ENCODE peak calls at places on chromosome 5, in ten cellular contexts. W is cardiac muscle cell, F is psoas muscle, G is lung, L is transverse colon, H is thoracic aorta, Q is endodermal cell, U is adipocyte, D is aorta, A is ascending aorta. V is an unnamed sample.

GRCh38 chr5:90878549-90879196 is 320.1 kb downstream of the ADGRV1 start:
- DNase-seq in W (peak; percentile 66), D (no peak), H (no peak), Q (no peak), L (no peak), G (peak; percentile 55), F (no peak), A (no peak), U (peak; percentile 14), V (peak; percentile 65)

GRCh38 chr5:40486437-40487270 is 193.1 kb upstream of the PTGER4 start:
- DNase-seq in G (no peak), W (no peak), Q (no peak), U (no peak), A (no peak), L (no peak), F (no peak), H (no peak), D (peak; percentile 66), V (peak; percentile 81)

GRCh38 chr5:123091258-123091987 is 2.4 kb downstream of the PRDM6 start:
- DNase-seq in U (no peak), A (no peak), H (no peak), Q (no peak), F (no peak), D (no peak), G (no peak), W (no peak), L (no peak), V (peak; percentile 10)

GRCh38 chr5:169545762-169546161 is 37.8 kb upstream of the SPDL1 start:
- DNase-seq in H (no peak), G (no peak), A (no peak), L (no peak), F (no peak), U (no peak), W (no peak), D (no peak), Q (no peak), V (peak; percentile 76)

GRCh38 chr5:4698596-4698995 is 441.5 kb upstream of the ADAMTS16 start:
- DNase-seq in G (no peak), A (no peak), D (no peak), Q (no peak), U (no peak), F (no peak), H (no peak), W (no peak), L (no peak), V (no peak)

GRCh38 chr5:86864022-86864421 is 246.3 kb downstream of the COX7C start:
- DNase-seq in H (no peak), U (peak; percentile 1), F (no peak), Q (no peak), L (no peak), W (no peak), G (no peak), D (no peak), A (no peak), V (no peak)

GRCh38 chr5:168382421-168382820 is 91.0 kb downstream of the WWC1 start:
- DNase-seq in U (no peak), A (no peak), W (no peak), G (no peak), Q (no peak), D (no peak), H (no peak), F (no peak), L (no peak), V (no peak)

GRCh38 chr5:8700222-8700621 is 831.3 kb downstream of the MTRR start:
- DNase-seq in U (no peak), G (no peak), D (no peak), F (no peak), Q (no peak), H (no peak), W (no peak), A (no peak), L (peak; percentile 18), V (no peak)

GRCh38 chr5:139795074-139796001 is at the start of gene PSD2:
- DNase-seq in F (peak; percentile 60), U (peak; percentile 59), G (no peak), L (no peak), H (no peak), D (peak; percentile 56), Q (peak; percentile 81), W (peak; percentile 15), A (no peak), V (no peak)

GRCh38 chr5:30398427-30398826 is 795.1 kb upstream of the CDH6 start:
- DNase-seq in F (no peak), W (no peak), Q (no peak), L (no peak), A (no peak), U (no peak), G (no peak), H (no peak), D (no peak), V (no peak)

DNA sequence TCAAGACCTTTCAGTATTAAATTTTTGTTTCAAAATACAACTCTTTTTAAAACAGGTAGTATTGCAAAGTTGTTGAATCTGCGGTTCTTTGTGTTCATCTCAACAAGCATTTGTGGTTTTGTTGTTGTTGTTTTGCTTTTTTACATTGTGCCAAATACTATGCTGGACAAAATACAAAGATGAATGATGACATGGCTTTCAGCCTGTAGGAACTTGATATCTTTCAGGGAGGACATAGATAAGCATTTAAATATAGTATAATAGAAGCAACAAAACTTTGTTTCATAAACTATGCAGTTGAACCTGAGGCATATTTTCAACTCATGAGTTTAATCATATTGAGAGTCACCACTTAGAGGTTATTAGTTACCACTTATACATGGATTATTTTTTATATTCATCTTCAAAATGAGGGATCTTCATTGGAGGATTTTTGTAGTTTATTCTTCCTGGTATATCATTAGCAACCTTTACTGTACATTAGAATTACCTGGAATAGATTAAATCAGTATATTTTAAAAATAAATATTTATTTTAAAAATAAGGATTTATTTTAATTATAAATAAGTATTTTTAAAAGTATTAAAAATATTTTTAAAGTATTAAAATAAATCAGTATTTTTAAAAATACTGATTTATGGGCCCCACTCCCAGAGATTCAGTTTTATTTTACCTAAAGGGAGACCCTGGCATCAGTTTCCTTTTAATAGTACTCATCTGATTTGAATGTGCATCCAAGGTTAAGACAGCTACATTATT is 42.9 kb downstream of the KIF2A start:
- DNase-seq in W (no peak), A (no peak), Q (no peak), D (no peak), G (no peak), U (no peak), L (no peak), F (no peak), H (no peak), V (no peak)
- H3K36me3 ChIP-seq in W (peaks cover 18% of the 10 kb centered on the region), A (peaks cover 9% of the 10 kb centered on the region), Q (peaks cover 61% of the 10 kb centered on the region), D (no peaks in the 10 kb centered on the region), G (peaks cover 2% of the 10 kb centered on the region), U (peaks cover 46% of the 10 kb centered on the region), L (peaks cover 14% of the 10 kb centered on the region), F (peaks cover 50% of the 10 kb centered on the region), H (peaks cover 21% of the 10 kb centered on the region), V (peaks cover 1% of the 10 kb centered on the region)

GRCh38 chr5:150007050-150007449 is 6.5 kb downstream of the HMGXB3 start:
- DNase-seq in W (no peak), A (no peak), L (no peak), D (no peak), Q (no peak), U (no peak), H (no peak), F (no peak), G (no peak), V (no peak)

GRCh38 chr5:150001660-150002493 is 1.3 kb downstream of the HMGXB3 start:
- DNase-seq in D (peak; percentile 57), Q (peak; percentile 80), G (peak; percentile 48), L (peak; percentile 59), F (no peak), U (peak; percentile 88), A (no peak), H (no peak), W (peak; percentile 83), V (peak; percentile 84)

GRCh38 chr5:150009671-150010387 is 9.3 kb downstream of the HMGXB3 start:
- DNase-seq in D (no peak), U (no peak), Q (no peak), L (no peak), H (no peak), F (no peak), A (no peak), G (no peak), W (peak; percentile 58), V (no peak)

GRCh38 chr5:150000990-150001659 is 586 bp downstream of the HMGXB3 start:
- DNase-seq in Q (peak; percentile 75), L (peak; percentile 57), D (peak; percentile 75), H (no peak), G (peak; percentile 43), U (peak; percentile 82), A (no peak), F (peak; percentile 72), W (peak; percentile 55), V (peak; percentile 34)

DNA sequence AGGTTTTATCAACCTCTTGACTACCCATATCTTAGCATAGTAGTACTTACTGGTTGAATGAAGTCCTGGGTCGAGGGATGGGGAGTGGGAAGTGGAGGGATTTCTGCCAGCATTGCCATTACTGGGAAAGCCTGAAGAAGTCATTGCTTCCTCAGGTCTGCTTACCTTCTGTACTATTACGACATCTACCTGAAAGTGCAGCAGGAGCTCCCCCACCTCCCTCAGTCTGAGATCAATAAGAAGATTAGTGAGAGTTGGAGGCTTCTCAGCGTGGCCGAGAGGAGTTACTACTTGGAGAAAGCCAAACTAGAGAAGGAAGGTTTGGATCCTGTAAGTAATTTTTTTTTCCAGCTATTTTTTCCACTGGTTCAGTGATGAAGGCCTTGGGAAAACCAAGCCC is 5.8 kb downstream of the HMGXB3 start:
- DNase-seq in G (no peak), L (no peak), W (no peak), U (no peak), D (no peak), H (no peak), Q (no peak), A (no peak), F (no peak), V (no peak)
- H3K36me3 ChIP-seq in G (peaks cover 29% of the 10 kb centered on the region), L (peaks cover 24% of the 10 kb centered on the region), W (peaks cover 30% of the 10 kb centered on the region), U (peaks cover 64% of the 10 kb centered on the region), D (peaks cover 11% of the 10 kb centered on the region), H (peaks cover 19% of the 10 kb centered on the region), Q (peaks cover 75% of the 10 kb centered on the region), A (peaks cover 36% of the 10 kb centered on the region), F (peaks cover 75% of the 10 kb centered on the region), V (peaks cover 14% of the 10 kb centered on the region)

GRCh38 chr5:873328-873727 is 19.3 kb downstream of the BRD9 start:
- DNase-seq in Q (no peak), D (no peak), W (no peak), L (no peak), G (no peak), U (no peak), F (peak; percentile 13), H (no peak), A (no peak), V (no peak)
- H3K36me3 ChIP-seq in Q (peaks cover 91% of the 10 kb centered on the region), D (peaks cover 25% of the 10 kb centered on the region), W (peaks cover 54% of the 10 kb centered on the region), L (peaks cover 62% of the 10 kb centered on the region), G (peaks cover 47% of the 10 kb centered on the region), U (peaks cover 89% of the 10 kb centered on the region), F (peaks cover 99% of the 10 kb centered on the region), H (peaks cover 76% of the 10 kb centered on the region), A (peaks cover 90% of the 10 kb centered on the region), V (peaks cover 48% of the 10 kb centered on the region)

GRCh38 chr5:69170969-69171368 is 4.0 kb downstream of the CCNB1 start:
- DNase-seq in W (no peak), H (no peak), D (no peak), G (no peak), F (no peak), L (no peak), U (no peak), A (no peak), Q (no peak), V (no peak)
- H3K36me3 ChIP-seq in W (peaks cover 57% of the 10 kb centered on the region), H (peaks cover 4% of the 10 kb centered on the region), D (no peaks in the 10 kb centered on the region), G (no peaks in the 10 kb centered on the region), F (peaks cover 32% of the 10 kb centered on the region), L (no peaks in the 10 kb centered on the region), U (peaks cover 20% of the 10 kb centered on the region), A (peaks cover 10% of the 10 kb centered on the region), Q (peaks cover 77% of the 10 kb centered on the region), V (peaks cover 7% of the 10 kb centered on the region)

GRCh38 chr5:35869705-35870277 is 13.1 kb downstream of the IL7R start:
- DNase-seq in L (no peak), G (no peak), W (no peak), Q (no peak), H (no peak), U (no peak), D (no peak), F (no peak), A (no peak), V (no peak)
- H3K36me3 ChIP-seq in L (no peaks in the 10 kb centered on the region), G (no peaks in the 10 kb centered on the region), W (no peaks in the 10 kb centered on the region), Q (no peaks in the 10 kb centered on the region), H (no peaks in the 10 kb centered on the region), U (no peaks in the 10 kb centered on the region), D (no peaks in the 10 kb centered on the region), F (no peaks in the 10 kb centered on the region), A (no peaks in the 10 kb centered on the region), V (no peaks in the 10 kb centered on the region)

V was measured in bronchial epithelial cell.